ENCODE peak calls at places on chromosomes 5 and 9, in eight cellular contexts. W, K, R, J, S, N, I and D are unnamed samples.

GRCh38 chr9:68950188-68950587 is 63.7 kb downstream of the PRKACG start:
- DNase-seq in W (no peak), K (no peak), R (no peak), J (no peak), S (no peak), N (no peak), I (no peak), D (no peak)

GRCh38 chr5:108148715-108149139 is 233.2 kb downstream of the FBXL17 start:
- DNase-seq in W (no peak), K (peak; percentile 1), R (no peak), J (no peak), S (peak; percentile 38), N (peak; percentile 7), I (no peak), D (no peak)

GRCh38 chr9:93260290-93261066 is 76.5 kb downstream of the WNK2 start:
- DNase-seq in W (peak; percentile 44), K (no peak), R (no peak), J (no peak), S (no peak), N (no peak), I (no peak), D (no peak)

GRCh38 chr5:58851571-58851970 is 268.7 kb downstream of the RAB3C start:
- DNase-seq in W (no peak), K (no peak), R (no peak), J (no peak), S (no peak), N (no peak), I (no peak), D (no peak)

GRCh38 chr5:158049459-158049858 is 190.5 kb upstream of the CLINT1 start:
- DNase-seq in W (no peak), K (no peak), R (no peak), J (no peak), S (no peak), N (no peak), I (no peak), D (no peak)

GRCh38 chr9:119827526-119827925 is 458.3 kb upstream of the BRINP1 start:
- DNase-seq in W (no peak), K (no peak), R (no peak), J (no peak), S (no peak), N (no peak), I (no peak), D (no peak)

GRCh38 chr9:83266618-83267543 is 203.9 kb upstream of the RASEF start:
- DNase-seq in W (no peak), K (no peak), R (no peak), J (no peak), S (peak; percentile 88), N (peak; percentile 25), I (no peak), D (peak; percentile 47)

GRCh38 chr9:133967024-133967741 is 24.9 kb downstream of the VAV2 start:
- DNase-seq in W (no peak), K (no peak), R (no peak), J (no peak), S (no peak), N (no peak), I (no peak), D (no peak)

GRCh38 chr5:172771439-172772111 is 580 bp upstream of the DUSP1 start:
- DNase-seq in W (no peak), K (peak; percentile 59), R (no peak), J (no peak), S (peak; percentile 38), N (no peak), I (no peak), D (no peak)

GRCh38 chr9:88786291-88787054 is 204.8 kb upstream of the S1PR3 start:
- DNase-seq in W (peak; percentile 33), K (no peak), R (no peak), J (no peak), S (peak; percentile 33), N (no peak), I (no peak), D (no peak)

GRCh38 chr5:98929982-98930355 is 1.2 kb upstream of the CHD1 start:
- DNase-seq in W (no peak), K (no peak), R (no peak), J (no peak), S (peak; percentile 5), N (no peak), I (no peak), D (no peak)

GRCh38 chr9:136336156-136336860 is 9.0 kb downstream of the GPSM1 start:
- DNase-seq in W (no peak), K (no peak), R (peak; percentile 59), J (no peak), S (no peak), N (no peak), I (no peak), D (peak; percentile 93)

GRCh38 chr9:111937781-111938426 is 41.3 kb downstream of the UGCG start:
- DNase-seq in W (no peak), K (no peak), R (no peak), J (peak; percentile 19), S (no peak), N (no peak), I (peak; percentile 33), D (no peak)

GRCh38 chr9:114503522-114504340 is 1.5 kb downstream of the WHRN start:
- DNase-seq in W (no peak), K (no peak), R (no peak), J (peak; percentile 32), S (no peak), N (no peak), I (no peak), D (no peak)

GRCh38 chr5:130605200-130605599 is 559.9 kb downstream of the HINT1 start:
- DNase-seq in W (no peak), K (no peak), R (no peak), J (no peak), S (peak; percentile 1), N (no peak), I (no peak), D (no peak)

GRCh38 chr5:180105827-180106312 is 34.3 kb upstream of the RNF130 start:
- DNase-seq in W (no peak), K (no peak), R (no peak), J (no peak), S (no peak), N (no peak), I (no peak), D (no peak)

GRCh38 chr5:58980890-58981289 is 398.0 kb downstream of the RAB3C start:
- DNase-seq in W (no peak), K (no peak), R (no peak), J (no peak), S (no peak), N (no peak), I (no peak), D (no peak)

GRCh38 chr9:70987986-70988385 is 133.4 kb downstream of the TRPM3 start:
- DNase-seq in W (no peak), K (no peak), R (no peak), J (no peak), S (no peak), N (no peak), I (no peak), D (no peak)

GRCh38 chr5:120446068-120446492 is 18.0 kb upstream of the PRR16 start:
- DNase-seq in W (no peak), K (no peak), R (peak; percentile 4), J (no peak), S (no peak), N (no peak), I (no peak), D (no peak)

GRCh38 chr5:154384480-154385235 is 61.1 kb upstream of the SAP30L start:
- DNase-seq in W (no peak), K (peak; percentile 61), R (no peak), J (no peak), S (no peak), N (no peak), I (no peak), D (no peak)

GRCh38 chr9:24011206-24011605 is 185.2 kb upstream of the ELAVL2 start:
- DNase-seq in W (no peak), K (no peak), R (no peak), J (no peak), S (no peak), N (no peak), I (no peak), D (no peak)

GRCh38 chr9:86644315-86645034 is 290.3 kb upstream of the TUT7 start:
- DNase-seq in W (no peak), K (no peak), R (no peak), J (no peak), S (no peak), N (no peak), I (no peak), D (no peak)

GRCh38 chr9:98627291-98627690 is 81.4 kb downstream of the GABBR2 start:
- DNase-seq in W (no peak), K (no peak), R (no peak), J (no peak), S (no peak), N (no peak), I (no peak), D (no peak)

GRCh38 chr9:132231019-132231701 is 69.3 kb downstream of the NTNG2 start:
- DNase-seq in W (no peak), K (no peak), R (no peak), J (no peak), S (no peak), N (no peak), I (no peak), D (no peak)

GRCh38 chr5:8766448-8766847 is 779.4 kb downstream of the SEMA5A start:
- DNase-seq in W (no peak), K (no peak), R (no peak), J (no peak), S (no peak), N (no peak), I (no peak), D (no peak)

GRCh38 chr9:127925959-127926949 is 4.3 kb downstream of the PIP5KL1 start:
- DNase-seq in W (no peak), K (no peak), R (no peak), J (no peak), S (no peak), N (no peak), I (no peak), D (no peak)

GRCh38 chr5:270340-270739 is 1.1 kb upstream of the PDCD6 start:
- DNase-seq in W (no peak), K (no peak), R (no peak), J (no peak), S (no peak), N (no peak), I (no peak), D (no peak)

GRCh38 chr9:128148509-128149000 is 698 bp upstream of the LCN2 start:
- DNase-seq in W (no peak), K (no peak), R (no peak), J (no peak), S (no peak), N (no peak), I (no peak), D (no peak)

GRCh38 chr5:66206465-66206864 is 62.4 kb downstream of the SREK1 start:
- DNase-seq in W (no peak), K (no peak), R (no peak), J (no peak), S (no peak), N (no peak), I (no peak), D (no peak)

GRCh38 chr5:10227396-10227795 is 22.3 kb downstream of the ATPSCKMT start:
- DNase-seq in W (no peak), K (no peak), R (no peak), J (no peak), S (no peak), N (no peak), I (no peak), D (no peak)